ENCODE peak calls at places on chromosomes 7 and 10, in four cellular contexts. One of them, this sample, is unnamed.

GRCh38 chr7:151550601-151551286 is 31.0 kb upstream of the RHEB start:
- DNase-seq in GM12878: no peak
- DNase-seq in HepG2: peak
- DNase-seq in H1: no peak
- DNase-seq in this sample: no peak

GRCh38 chr7:101436857-101437576 is 74.3 kb downstream of the COL26A1 start:
- DNase-seq in H1: peak
- DNase-seq in HepG2: no peak
- DNase-seq in GM12878: no peak
- DNase-seq in this sample: peak

GRCh38 chr7:23191022-23191421 is 9.2 kb downstream of the NUP42 start:
- DNase-seq in HepG2: no peak
- DNase-seq in H1: no peak
- DNase-seq in GM12878: no peak
- DNase-seq in this sample: peak

GRCh38 chr10:60536529-60537114 is 146.9 kb upstream of the ANK3 start:
- DNase-seq in H1: no peak
- DNase-seq in HepG2: no peak
- DNase-seq in GM12878: no peak
- DNase-seq in this sample: no peak

GRCh38 chr10:131477457-131478205 is 166.1 kb upstream of the TCERG1L start:
- DNase-seq in GM12878: no peak
- DNase-seq in HepG2: peak
- DNase-seq in H1: no peak
- DNase-seq in this sample: no peak

GRCh38 chr7:137909042-137909441 is 62.3 kb upstream of the DGKI start:
- DNase-seq in GM12878: no peak
- DNase-seq in H1: no peak
- DNase-seq in HepG2: no peak
- DNase-seq in this sample: no peak

GRCh38 chr10:77713506-77714280 is 76.1 kb upstream of the KCNMA1 start:
- DNase-seq in HepG2: no peak
- DNase-seq in GM12878: no peak
- DNase-seq in H1: no peak
- DNase-seq in this sample: no peak

GRCh38 chr7:27822245-27822644 is 82.3 kb downstream of the TAX1BP1 start:
- DNase-seq in HepG2: no peak
- DNase-seq in H1: no peak
- DNase-seq in GM12878: no peak
- DNase-seq in this sample: no peak

GRCh38 chr10:58994226-58995057 is 182.0 kb upstream of the PHYHIPL start:
- DNase-seq in HepG2: peak
- DNase-seq in H1: no peak
- DNase-seq in GM12878: no peak
- DNase-seq in this sample: no peak

GRCh38 chr10:104440221-104440620 is 86.6 kb downstream of the CFAP58 start:
- DNase-seq in GM12878: no peak
- DNase-seq in H1: no peak
- DNase-seq in HepG2: no peak
- DNase-seq in this sample: no peak

GRCh38 chr10:104925232-104925851 is 284.3 kb downstream of the SORCS3 start:
- DNase-seq in GM12878: no peak
- DNase-seq in HepG2: peak
- DNase-seq in H1: peak
- DNase-seq in this sample: peak

GRCh38 chr7:32586291-32587221 is 91.3 kb downstream of the AVL9 start:
- DNase-seq in GM12878: no peak
- DNase-seq in HepG2: no peak
- DNase-seq in H1: no peak
- DNase-seq in this sample: peak

GRCh38 chr7:48390381-48391327 is 219.4 kb downstream of the ABCA13 start:
- DNase-seq in HepG2: no peak
- DNase-seq in H1: no peak
- DNase-seq in GM12878: no peak
- DNase-seq in this sample: no peak

GRCh38 chr10:132395704-132396494 is 1.1 kb upstream of the PWWP2B start:
- DNase-seq in HepG2: peak
- DNase-seq in GM12878: no peak
- DNase-seq in H1: no peak
- DNase-seq in this sample: peak

GRCh38 chr10:16845248-16845647 is 28.0 kb upstream of the RSU1 start:
- DNase-seq in GM12878: no peak
- DNase-seq in H1: no peak
- DNase-seq in HepG2: no peak
- DNase-seq in this sample: no peak

GRCh38 chr10:101710064-101710695 is 15.2 kb upstream of the FBXW4 start:
- DNase-seq in H1: no peak
- DNase-seq in GM12878: no peak
- DNase-seq in HepG2: no peak
- DNase-seq in this sample: no peak
- TF ChIP-seq ZNF274 in H1: no peak
- TF ChIP-seq ZNF274 in GM12878: no peak
- TF ChIP-seq ZNF274 in HepG2: no peak
- TF ChIP-seq ZNF274 in this sample: no peak

DNA sequence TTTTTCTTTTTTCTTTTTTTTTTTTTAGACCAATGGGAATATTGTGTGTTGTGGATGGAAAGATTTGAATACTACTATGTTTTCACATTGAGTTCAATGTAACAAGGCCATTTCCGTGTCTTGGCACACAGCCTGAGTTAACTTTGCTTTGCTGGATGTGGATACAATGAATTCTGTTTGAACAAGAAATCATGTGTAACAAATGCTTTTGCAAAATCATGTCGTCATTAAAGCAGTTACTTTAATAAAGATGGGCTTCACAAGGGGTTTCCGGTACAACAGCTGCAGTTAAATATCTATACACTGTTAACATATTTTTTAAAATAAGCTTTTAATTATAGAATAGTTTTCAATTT is 13.5 kb upstream of the ENTPD1 start:
- DNase-seq in HepG2: peak
- DNase-seq in H1: no peak
- DNase-seq in GM12878: no peak
- DNase-seq in this sample: no peak
- TF ChIP-seq ATF2 in HepG2: no peak
- TF ChIP-seq ATF2 in H1: no peak
- TF ChIP-seq ATF2 in GM12878: no peak
- TF ChIP-seq ATF2 in this sample: no peak

GRCh38 chr7:144513332-144513731 is 109.8 kb upstream of the NOBOX start:
- DNase-seq in GM12878: peak
- DNase-seq in H1: no peak
- DNase-seq in HepG2: no peak
- DNase-seq in this sample: peak
- TF ChIP-seq CTCF in GM12878: peak
- TF ChIP-seq CTCF in H1: peak
- TF ChIP-seq CTCF in HepG2: peak
- TF ChIP-seq CTCF in this sample: no peak

GRCh38 chr10:48330269-48330668 is 23.8 kb downstream of the MAPK8 start:
- DNase-seq in HepG2: no peak
- DNase-seq in GM12878: no peak
- DNase-seq in H1: no peak
- DNase-seq in this sample: no peak
- TF ChIP-seq ZNF274 in HepG2: no peak
- TF ChIP-seq ZNF274 in GM12878: no peak
- TF ChIP-seq ZNF274 in H1: no peak
- TF ChIP-seq ZNF274 in this sample: no peak

DNA sequence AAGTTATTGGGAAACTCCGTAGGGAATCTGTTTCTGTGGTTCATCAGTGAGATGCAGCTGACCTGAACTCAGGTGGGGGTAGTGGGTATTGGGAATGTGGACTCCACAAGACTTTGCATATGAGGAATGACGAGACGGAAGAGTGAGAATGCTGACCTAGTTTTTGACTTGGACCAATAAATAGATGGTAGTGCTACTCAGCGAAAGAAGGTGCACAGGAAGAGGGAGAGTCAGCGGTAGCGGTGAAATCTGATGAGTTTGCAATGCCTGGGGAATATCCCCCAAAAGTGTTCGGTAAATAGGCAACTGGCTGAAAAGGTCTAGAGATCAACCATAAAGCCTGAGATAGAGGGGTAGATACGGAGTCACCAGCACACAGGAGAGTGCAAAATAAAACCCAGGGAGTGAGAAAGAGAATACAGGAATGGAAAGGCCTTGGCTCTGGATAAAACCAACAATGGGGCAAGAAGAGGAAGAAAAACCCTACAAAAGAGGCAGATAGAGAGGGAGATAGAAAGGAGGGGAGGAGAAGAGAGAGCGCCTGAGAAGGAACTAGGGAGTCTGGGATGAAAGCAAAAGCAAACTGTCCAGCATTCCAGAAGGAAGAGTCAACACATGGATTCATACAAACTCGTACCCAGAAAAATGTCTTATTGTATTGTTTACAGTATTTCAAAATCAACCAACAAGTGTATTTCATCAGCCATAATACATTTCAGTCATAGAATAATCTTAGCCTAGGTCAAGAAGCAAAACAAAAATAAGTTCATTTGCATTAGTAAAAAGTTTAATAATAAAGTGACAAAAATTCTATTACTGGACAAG is 5.4 kb downstream of the ARHGAP21 start:
- DNase-seq in GM12878: no peak
- DNase-seq in H1: no peak
- DNase-seq in HepG2: peak
- DNase-seq in this sample: no peak
- TF ChIP-seq ATF2 in GM12878: no peak
- TF ChIP-seq ATF2 in H1: no peak
- TF ChIP-seq ATF2 in HepG2: no peak
- TF ChIP-seq ATF2 in this sample: no peak